ENCODE peak calls at places on chromosomes 13 and 19, in eight cellular contexts. J is lung; T is foreskin fibroblast; S is H7; X is uterus; G is Jurkat, Clone E6-1; B is body of pancreas; H is fibroblast of villous mesenchyme. K is an unnamed sample.

GRCh38 chr13:56615572-56615971 is 525.1 kb upstream of the PRR20A start:
- DNase-seq in J (no peak), T (no peak), S (no peak), X (no peak), G (no peak), B (no peak), H (no peak), K (no peak)

GRCh38 chr19:3243851-3244700 is 19.6 kb downstream of the CELF5 start:
- DNase-seq in J (no peak), T (peak), S (peak), X (no peak), G (peak), B (peak), H (peak), K (peak)

GRCh38 chr13:57627663-57628062 is 3.9 kb upstream of the PCDH17 start:
- DNase-seq in J (no peak), T (peak), S (peak), X (no peak), G (peak), B (no peak), H (peak), K (no peak)

GRCh38 chr13:48235100-48235813 is 2.3 kb downstream of the ITM2B start:
- DNase-seq in J (no peak), T (peak), S (peak), X (no peak), G (no peak), B (peak), H (peak), K (peak)

GRCh38 chr13:89902223-89902622 is 1445.3 kb upstream of the MIR17HG start:
- DNase-seq in J (no peak), T (no peak), S (no peak), X (no peak), G (no peak), B (no peak), H (no peak), K (no peak)

GRCh38 chr19:342801-343421 is 1.7 kb downstream of the MIER2 start:
- DNase-seq in J (peak), T (peak), S (no peak), X (peak), G (no peak), B (peak), H (peak), K (no peak)

GRCh38 chr19:22601906-22602630 is 32.1 kb upstream of the ZNF492 start:
- DNase-seq in J (peak), T (no peak), S (no peak), X (no peak), G (no peak), B (no peak), H (no peak), K (no peak)

GRCh38 chr19:43699506-43700367 is 16.1 kb upstream of the IRGC start:
- DNase-seq in J (no peak), T (peak), S (peak), X (peak), G (no peak), B (peak), H (peak), K (no peak)

GRCh38 chr19:4375620-4376228 is 24.6 kb downstream of the SH3GL1 start:
- DNase-seq in J (no peak), T (peak), S (peak), X (peak), G (no peak), B (peak), H (peak), K (no peak)

GRCh38 chr13:78764665-78765064 is 105.7 kb upstream of the OBI1 start:
- DNase-seq in J (no peak), T (no peak), S (peak), X (no peak), G (no peak), B (no peak), H (no peak), K (no peak)

GRCh38 chr13:106756446-106756845 is 188.5 kb upstream of the ARGLU1 start:
- DNase-seq in J (no peak), T (no peak), S (peak), X (no peak), G (no peak), B (no peak), H (no peak), K (no peak)

GRCh38 chr13:22700488-22700887 is 480.3 kb upstream of the SGCG start:
- DNase-seq in J (no peak), T (no peak), S (no peak), X (no peak), G (no peak), B (no peak), H (no peak), K (no peak)

GRCh38 chr19:38093587-38093986 is 130.4 kb downstream of the DPF1 start:
- DNase-seq in J (no peak), T (no peak), S (no peak), X (no peak), G (no peak), B (peak), H (no peak), K (no peak)

GRCh38 chr13:50085063-50085462 is 69.8 kb downstream of the KCNRG start:
- DNase-seq in J (no peak), T (peak), S (peak), X (no peak), G (no peak), B (no peak), H (peak), K (no peak)

GRCh38 chr19:2171349-2172145 is 7.8 kb downstream of the DOT1L start:
- DNase-seq in J (no peak), T (no peak), S (peak), X (no peak), G (peak), B (peak), H (peak), K (peak)

GRCh38 chr19:54218960-54219661 is 3.7 kb downstream of the LILRB3 start:
- DNase-seq in J (no peak), T (no peak), S (no peak), X (no peak), G (no peak), B (no peak), H (no peak), K (no peak)

GRCh38 chr13:41006951-41007350 is 12.2 kb downstream of the ELF1 start:
- DNase-seq in J (no peak), T (no peak), S (no peak), X (no peak), G (no peak), B (no peak), H (no peak), K (no peak)

GRCh38 chr13:34779171-34779570 is 162.9 kb upstream of the NBEA start:
- DNase-seq in J (no peak), T (no peak), S (no peak), X (no peak), G (no peak), B (no peak), H (no peak), K (no peak)

GRCh38 chr19:8483165-8483564 is 19.3 kb downstream of the PRAM1 start:
- DNase-seq in J (no peak), T (no peak), S (no peak), X (no peak), G (no peak), B (no peak), H (peak), K (no peak)

GRCh38 chr19:56538761-56539263 is at the start of gene ZFP28:
- DNase-seq in J (peak), T (no peak), S (peak), X (peak), G (no peak), B (no peak), H (no peak), K (no peak)

GRCh38 chr19:20321139-20321656 is 154.2 kb downstream of the ZNF486 start:
- DNase-seq in J (no peak), T (no peak), S (no peak), X (no peak), G (no peak), B (peak), H (no peak), K (no peak)

GRCh38 chr19:5913739-5914357 is at the start of gene CAPS:
- DNase-seq in J (peak), T (peak), S (no peak), X (no peak), G (no peak), B (peak), H (peak), K (no peak)

GRCh38 chr19:13929956-13930355 is 8.3 kb downstream of the PODNL1 start:
- DNase-seq in J (no peak), T (no peak), S (no peak), X (no peak), G (no peak), B (no peak), H (no peak), K (no peak)

GRCh38 chr13:40420160-40420740 is 246.2 kb downstream of the FOXO1 start:
- DNase-seq in J (no peak), T (no peak), S (no peak), X (no peak), G (no peak), B (no peak), H (no peak), K (no peak)

GRCh38 chr13:29540334-29540733 is 55.2 kb downstream of the SLC7A1 start:
- DNase-seq in J (no peak), T (no peak), S (no peak), X (no peak), G (no peak), B (no peak), H (no peak), K (no peak)

GRCh38 chr13:21005193-21005592 is 56.2 kb downstream of the LATS2 start:
- DNase-seq in J (no peak), T (no peak), S (no peak), X (no peak), G (no peak), B (no peak), H (no peak), K (no peak)

GRCh38 chr13:30408319-30409101 is 13.8 kb upstream of the UBE2L5 start:
- DNase-seq in J (peak), T (peak), S (peak), X (peak), G (peak), B (peak), H (peak), K (peak)

GRCh38 chr19:49340069-49340864 is 5.1 kb downstream of the CD37 start:
- DNase-seq in J (peak), T (peak), S (peak), X (peak), G (no peak), B (peak), H (peak), K (no peak)

GRCh38 chr19:31595521-31595920 is 246.3 kb upstream of the TSHZ3 start:
- DNase-seq in J (no peak), T (no peak), S (no peak), X (no peak), G (no peak), B (no peak), H (no peak), K (no peak)

GRCh38 chr13:31929031-31929770 is 102.4 kb upstream of the FRY start:
- DNase-seq in J (no peak), T (peak), S (no peak), X (no peak), G (no peak), B (no peak), H (peak), K (no peak)

GRCh38 chr13:114174529-114174941 is 4.5 kb upstream of the CFAP97D2 start:
- DNase-seq in J (no peak), T (peak), S (no peak), X (no peak), G (peak), B (no peak), H (peak), K (no peak)

GRCh38 chr19:1408300-1409203 is 1.2 kb downstream of the DAZAP1 start:
- DNase-seq in J (peak), T (peak), S (peak), X (peak), G (no peak), B (peak), H (peak), K (peak)

GRCh38 chr13:78977311-78977710 is 318.4 kb upstream of the OBI1 start:
- DNase-seq in J (no peak), T (no peak), S (no peak), X (no peak), G (no peak), B (no peak), H (no peak), K (no peak)

GRCh38 chr13:37869756-37870488 is at the start of gene TRPC4:
- DNase-seq in J (no peak), T (peak), S (peak), X (peak), G (no peak), B (peak), H (peak), K (no peak)

GRCh38 chr13:32825481-32825880 is 190.7 kb upstream of the KL start:
- DNase-seq in J (no peak), T (no peak), S (no peak), X (no peak), G (no peak), B (no peak), H (no peak), K (no peak)

GRCh38 chr13:94666065-94666464 is 46.3 kb downstream of the SOX21 start:
- DNase-seq in J (no peak), T (no peak), S (no peak), X (no peak), G (no peak), B (no peak), H (no peak), K (no peak)

GRCh38 chr19:35154535-35155406 is at the start of gene FXYD5:
- DNase-seq in J (peak), T (peak), S (peak), X (peak), G (peak), B (peak), H (peak), K (peak)

GRCh38 chr19:35155441-35155840 is 906 bp downstream of the FXYD5 start:
- DNase-seq in J (no peak), T (peak), S (no peak), X (no peak), G (no peak), B (no peak), H (no peak), K (no peak)

GRCh38 chr19:35155981-35156672 is 1.6 kb downstream of the FXYD5 start:
- DNase-seq in J (no peak), T (no peak), S (no peak), X (no peak), G (no peak), B (no peak), H (no peak), K (no peak)

GRCh38 chr19:35157431-35157830 is 2.9 kb downstream of the FXYD5 start:
- DNase-seq in J (no peak), T (no peak), S (no peak), X (no peak), G (no peak), B (no peak), H (no peak), K (no peak)

DNA sequence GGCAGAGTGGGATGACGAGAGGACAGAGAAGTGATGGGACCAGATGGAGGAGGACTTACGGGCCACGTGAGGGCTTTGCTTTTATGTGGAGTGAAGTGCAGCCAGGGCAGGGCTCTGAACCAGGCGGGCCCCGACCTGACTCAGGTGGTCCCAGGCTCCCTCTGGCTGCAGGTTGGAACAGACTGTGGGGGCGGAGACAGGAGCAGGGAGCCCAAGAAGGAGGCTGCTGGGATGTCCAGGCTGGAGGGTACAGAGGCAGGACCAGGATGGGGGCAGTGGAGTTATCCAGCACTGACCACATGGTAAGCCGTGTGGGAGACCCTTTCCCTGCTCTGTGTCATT is 2.1 kb downstream of the FXYD5 start:
- DNase-seq in J (no peak), T (no peak), S (no peak), X (no peak), G (no peak), B (no peak), H (no peak), K (no peak)
- H3K4me3 ChIP-seq in J (no peak), T (no peak), S (no peak), X (no peak), G (no peak), B (no peak), H (no peak), K (no peak)

GRCh38 chr13:99967884-99968520 is 3.6 kb downstream of the ZIC5 start:
- DNase-seq in J (no peak), T (no peak), S (peak), X (no peak), G (no peak), B (no peak), H (no peak), K (no peak)
- H3K4me3 ChIP-seq in J (no peak), T (no peak), S (peak), X (no peak), G (no peak), B (no peak), H (no peak), K (no peak)

GRCh38 chr19:39100500-39101166 is 16.5 kb downstream of the ACP7 start:
- DNase-seq in J (no peak), T (no peak), S (peak), X (no peak), G (no peak), B (no peak), H (no peak), K (no peak)

GRCh38 chr19:39097721-39098120 is 13.6 kb downstream of the ACP7 start:
- DNase-seq in J (no peak), T (no peak), S (no peak), X (no peak), G (no peak), B (no peak), H (no peak), K (no peak)

GRCh38 chr19:39097299-39097698 is 13.1 kb downstream of the ACP7 start:
- DNase-seq in J (no peak), T (no peak), S (no peak), X (no peak), G (no peak), B (no peak), H (no peak), K (no peak)

GRCh38 chr19:39099341-39099740 is 15.2 kb downstream of the ACP7 start:
- DNase-seq in J (no peak), T (no peak), S (no peak), X (no peak), G (no peak), B (no peak), H (no peak), K (no peak)

GRCh38 chr19:39098365-39099269 is 14.4 kb downstream of the ACP7 start:
- DNase-seq in J (no peak), T (no peak), S (peak), X (no peak), G (no peak), B (no peak), H (no peak), K (no peak)
- H3K4me3 ChIP-seq in J (no peak), T (no peak), S (peak), X (no peak), G (no peak), B (no peak), H (no peak), K (no peak)

DNA sequence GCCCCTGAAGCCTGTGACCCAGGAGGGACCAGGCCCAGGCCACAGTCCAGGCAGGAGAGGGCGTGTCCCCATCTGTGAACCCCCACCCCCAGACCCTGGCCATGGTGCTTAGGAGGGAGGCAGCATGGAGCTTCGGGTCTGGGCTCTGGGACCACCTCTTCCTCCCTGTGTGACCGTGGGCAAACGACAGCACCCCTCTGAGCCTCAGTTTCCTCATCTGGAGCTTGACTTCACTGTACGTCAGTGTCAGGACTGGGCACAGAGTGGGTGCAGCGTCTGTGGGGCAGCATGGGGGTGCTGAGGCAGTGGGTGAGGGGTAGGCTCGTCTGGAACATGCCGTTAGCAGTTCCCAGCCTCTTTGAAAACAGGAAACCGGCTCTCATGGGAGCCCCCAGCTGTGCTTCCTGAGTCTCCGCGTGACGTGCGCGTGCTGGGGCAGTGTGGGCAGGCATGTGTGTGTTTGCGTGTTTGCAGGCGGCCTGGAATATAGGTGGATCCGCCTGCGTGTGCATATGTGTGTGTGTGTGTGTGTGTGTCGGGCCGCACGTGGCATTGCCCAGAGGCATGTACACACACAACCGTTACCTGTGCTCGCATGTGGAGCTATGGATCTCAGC is 15.7 kb downstream of the ARRDC2 start:
- DNase-seq in J (no peak), T (no peak), S (peak), X (peak), G (peak), B (peak), H (peak), K (peak)
- H3K4me3 ChIP-seq in J (no peak), T (no peak), S (no peak), X (no peak), G (peak), B (no peak), H (no peak), K (no peak)

DNA sequence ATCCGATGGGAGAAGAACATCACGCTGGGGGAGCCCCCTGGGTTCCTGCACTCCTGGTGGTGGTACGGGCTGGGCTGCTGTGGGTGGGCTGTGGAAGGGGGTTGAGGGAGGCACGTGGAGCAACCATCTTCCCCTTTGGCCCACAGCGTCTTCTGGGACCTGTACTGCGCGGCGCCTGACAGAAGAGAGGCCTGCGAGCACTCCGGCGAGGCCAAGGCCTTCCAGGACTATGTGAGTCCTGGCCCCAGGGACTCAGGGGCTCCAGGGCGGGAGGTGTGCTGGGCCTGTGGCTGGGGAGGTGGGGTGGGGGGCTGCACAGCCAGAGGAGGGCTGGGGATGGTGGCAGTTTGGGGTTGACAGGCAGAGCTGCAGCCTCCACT is 8.5 kb downstream of the SSBP4 start:
- DNase-seq in J (no peak), T (no peak), S (no peak), X (no peak), G (no peak), B (no peak), H (no peak), K (no peak)
- H3K4me3 ChIP-seq in J (no peak), T (no peak), S (no peak), X (no peak), G (no peak), B (no peak), H (no peak), K (no peak)

GRCh38 chr19:46416077-46416709 is 2.8 kb upstream of the CCDC8 start:
- DNase-seq in J (peak), T (peak), S (peak), X (peak), G (no peak), B (peak), H (peak), K (no peak)
- H3K4me3 ChIP-seq in J (no peak), T (peak), S (peak), X (peak), G (no peak), B (no peak), H (peak), K (no peak)

GRCh38 chr13:36418022-36418805 is 14.1 kb upstream of the CCNA1 start:
- DNase-seq in J (no peak), T (peak), S (no peak), X (no peak), G (no peak), B (no peak), H (peak), K (no peak)
- H3K4me3 ChIP-seq in J (no peak), T (no peak), S (no peak), X (no peak), G (no peak), B (no peak), H (peak), K (no peak)

GRCh38 chr13:43787998-43788397 is 1.2 kb upstream of the ENOX1 start:
- DNase-seq in J (no peak), T (peak), S (peak), X (no peak), G (no peak), B (no peak), H (peak), K (no peak)
- H3K4me3 ChIP-seq in J (no peak), T (no peak), S (no peak), X (peak), G (no peak), B (no peak), H (no peak), K (no peak)

K was measured in CD4-positive, alpha-beta memory T cell.